ENCODE peak calls at places on chromosomes 7 and 10, in seven cellular contexts. O is PC-9, C is endothelial cell of umbilical vein, Z is keratinocyte, H is lower lobe of right lung, B is heart right ventricle, S is fibroblast of lung. K is an unnamed sample. For H3K4me1, the result is how much of the 10 kb centered on the place peaks cover.

GRCh38 chr10:110346914-110347313 is 42.2 kb upstream of the SMNDC1 start:
- DNase-seq in O (no peak), C (no peak), Z (no peak), H (no peak), B (no peak), S (no peak), K (no peak)

GRCh38 chr10:119364941-119365340 is 157.6 kb downstream of the GRK5 start:
- DNase-seq in O (no peak), C (no peak), Z (no peak), H (no peak), B (no peak), S (peak), K (no peak)

GRCh38 chr7:146129296-146129695 is 12.7 kb downstream of the CNTNAP2 start:
- DNase-seq in O (no peak), C (no peak), Z (no peak), H (no peak), B (no peak), S (no peak), K (no peak)

GRCh38 chr7:12162420-12163113 is 48.5 kb upstream of the TMEM106B start:
- DNase-seq in O (peak), C (peak), Z (no peak), H (no peak), B (no peak), S (peak), K (no peak)

GRCh38 chr7:491292-491957 is 28.2 kb downstream of the PDGFA start:
- DNase-seq in O (no peak), C (no peak), Z (no peak), H (peak), B (no peak), S (no peak), K (no peak)

GRCh38 chr7:106012935-106013439 is 49.9 kb downstream of the CDHR3 start:
- DNase-seq in O (no peak), C (no peak), Z (no peak), H (no peak), B (no peak), S (peak), K (no peak)

GRCh38 chr7:128891110-128891941 is 19.2 kb downstream of the KCP start:
- DNase-seq in O (peak), C (no peak), Z (no peak), H (no peak), B (no peak), S (no peak), K (peak)

GRCh38 chr7:130141161-130141857 is 63.9 kb downstream of the TMEM209 start:
- DNase-seq in O (no peak), C (peak), Z (no peak), H (peak), B (peak), S (peak), K (no peak)

GRCh38 chr10:78354101-78354500 is 320.4 kb downstream of the RPS24 start:
- DNase-seq in O (no peak), C (no peak), Z (no peak), H (no peak), B (no peak), S (no peak), K (no peak)

GRCh38 chr7:27835408-27835807 is 95.4 kb downstream of the TAX1BP1 start:
- DNase-seq in O (no peak), C (peak), Z (no peak), H (no peak), B (no peak), S (no peak), K (no peak)

GRCh38 chr10:53441804-53442203 is 669.2 kb upstream of the MBL2 start:
- DNase-seq in O (no peak), C (no peak), Z (no peak), H (no peak), B (no peak), S (no peak), K (no peak)

GRCh38 chr10:92598321-92598720 is 5.4 kb downstream of the KIF11 start:
- DNase-seq in O (no peak), C (no peak), Z (no peak), H (no peak), B (no peak), S (no peak), K (no peak)

GRCh38 chr10:32940321-32941264 is 17.4 kb downstream of the ITGB1 start:
- DNase-seq in O (no peak), C (no peak), Z (no peak), H (no peak), B (no peak), S (no peak), K (no peak)

GRCh38 chr10:32937824-32938482 is 20.1 kb downstream of the ITGB1 start:
- DNase-seq in O (no peak), C (peak), Z (no peak), H (no peak), B (no peak), S (peak), K (peak)

GRCh38 chr10:32941357-32941756 is 16.7 kb downstream of the ITGB1 start:
- DNase-seq in O (no peak), C (no peak), Z (no peak), H (no peak), B (no peak), S (no peak), K (no peak)

GRCh38 chr10:32938554-32939061 is 19.4 kb downstream of the ITGB1 start:
- DNase-seq in O (no peak), C (no peak), Z (no peak), H (no peak), B (peak), S (no peak), K (peak)

DNA sequence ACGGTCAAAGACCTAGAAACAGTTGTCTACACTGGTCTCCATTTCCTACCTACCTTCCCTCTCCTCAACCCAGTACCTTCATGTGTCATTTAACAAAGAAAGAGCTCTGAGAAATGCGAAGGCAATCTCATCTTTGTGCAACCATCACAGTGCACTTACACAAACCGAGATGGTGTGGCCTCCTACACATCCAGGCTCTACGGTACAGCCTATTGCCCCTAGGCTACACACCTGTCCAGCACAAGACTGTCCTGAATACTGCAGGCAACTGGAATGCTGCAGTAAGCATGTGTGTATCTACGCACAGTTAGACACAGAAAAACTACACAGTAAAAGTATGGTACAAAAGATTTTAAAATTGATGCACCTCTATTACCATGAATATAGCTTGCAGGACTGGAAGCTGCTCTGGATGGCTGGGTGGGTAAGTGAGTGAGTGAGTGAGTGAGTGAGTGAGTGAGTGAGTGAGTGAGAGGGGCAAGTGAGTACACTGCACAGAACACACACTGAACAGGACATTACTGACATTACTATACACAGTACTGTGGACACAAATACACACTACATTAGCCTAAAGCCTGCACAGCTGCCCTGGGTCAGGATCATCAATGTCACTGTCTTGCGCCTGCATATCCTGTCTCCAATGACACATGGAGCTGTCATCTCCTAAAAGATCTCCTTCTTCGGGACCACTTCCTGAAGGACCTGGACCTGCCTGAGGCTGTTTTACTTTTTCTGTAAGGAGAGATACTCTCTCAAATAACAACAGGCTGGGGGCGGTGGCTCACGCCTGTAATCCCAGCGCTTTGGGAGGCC is 18.5 kb downstream of the ITGB1 start:
- DNase-seq in O (no peak), C (no peak), Z (no peak), H (no peak), B (no peak), S (no peak), K (no peak)
- H3K4me1 ChIP-seq in O (under half), C (under half), Z (half or more), H (half or more), B (half or more), S (under half), K (under half)

DNA sequence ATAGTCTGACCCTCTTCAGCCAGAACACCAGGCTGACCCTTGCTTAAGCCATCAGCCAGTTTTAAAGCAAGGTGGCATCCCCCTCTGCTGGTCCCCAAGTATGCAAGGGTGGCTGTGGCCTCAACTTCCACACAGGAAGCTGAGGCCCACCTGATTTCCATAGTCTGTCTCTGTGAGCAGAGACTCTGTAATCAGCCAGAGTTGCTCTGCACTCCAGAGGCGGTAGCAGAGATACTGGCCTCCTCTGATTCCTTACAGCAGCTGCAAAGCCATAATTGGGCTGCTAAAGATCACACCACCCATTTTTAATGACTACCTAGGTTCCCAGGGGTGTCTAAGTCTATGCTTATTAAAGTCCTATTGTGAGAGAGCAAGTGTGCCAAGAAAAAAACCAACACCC is 1.8 kb downstream of the PDAP1 start:
- DNase-seq in O (no peak), C (no peak), Z (no peak), H (no peak), B (no peak), S (no peak), K (no peak)
- H3K4me3 ChIP-seq in O (peak), C (no peak), Z (no peak), H (no peak), B (peak), S (no peak), K (no peak)

GRCh38 chr7:7347045-7347444 is 164.7 kb downstream of the C1GALT1 start:
- DNase-seq in O (no peak), C (no peak), Z (no peak), H (no peak), B (no peak), S (no peak), K (no peak)
- H3K27ac ChIP-seq in O (no peak), C (no peak), Z (no peak), H (no peak), B (no peak), S (no peak), K (no peak)

GRCh38 chr10:127882391-127882790 is 10.3 kb downstream of the CLRN3 start:
- DNase-seq in O (no peak), C (no peak), Z (no peak), H (no peak), B (no peak), S (no peak), K (no peak)

GRCh38 chr10:127883516-127883915 is 9.2 kb downstream of the CLRN3 start:
- DNase-seq in O (no peak), C (no peak), Z (no peak), H (no peak), B (no peak), S (no peak), K (no peak)

GRCh38 chr10:127886371-127887051 is 6.2 kb downstream of the CLRN3 start:
- DNase-seq in O (no peak), C (no peak), Z (no peak), H (no peak), B (no peak), S (no peak), K (peak)

GRCh38 chr10:127882801-127883459 is 9.8 kb downstream of the CLRN3 start:
- DNase-seq in O (peak), C (no peak), Z (no peak), H (no peak), B (no peak), S (no peak), K (peak)

GRCh38 chr10:127884501-127884900 is 8.2 kb downstream of the CLRN3 start:
- DNase-seq in O (no peak), C (no peak), Z (no peak), H (no peak), B (no peak), S (no peak), K (no peak)
- H3K4me1 ChIP-seq in O (under half), C (under half), Z (under half), H (under half), B (under half), S (under half), K (under half)

DNA sequence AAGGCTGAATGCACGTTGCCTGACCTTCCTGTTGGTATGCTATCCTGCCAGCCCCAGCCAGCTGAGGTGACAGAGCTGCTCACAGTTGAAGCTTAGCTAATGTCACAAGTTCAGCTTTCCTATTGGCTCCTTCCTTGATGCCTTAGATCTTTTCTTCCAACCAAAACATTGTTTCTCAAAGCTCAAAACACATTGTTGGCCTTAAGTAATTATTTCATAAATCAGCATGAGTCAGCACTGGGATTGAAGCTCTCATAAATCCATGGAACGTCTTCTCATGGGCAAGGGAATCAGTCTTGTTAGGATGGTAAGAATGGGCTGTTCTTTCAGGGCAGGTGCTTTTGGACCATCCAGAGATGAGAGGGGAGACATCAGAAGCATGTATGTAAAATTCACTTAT is 128.1 kb upstream of the SAMD8 start:
- DNase-seq in O (no peak), C (no peak), Z (no peak), H (no peak), B (no peak), S (no peak), K (no peak)
- H3K4me3 ChIP-seq in O (no peak), C (no peak), Z (no peak), H (no peak), B (no peak), S (no peak), K (no peak)

GRCh38 chr10:123781956-123782500 is 109.6 kb downstream of the CPXM2 start:
- DNase-seq in O (peak), C (no peak), Z (no peak), H (no peak), B (no peak), S (no peak), K (no peak)

GRCh38 chr10:123778719-123779118 is 112.6 kb downstream of the GPR26 start:
- DNase-seq in O (no peak), C (no peak), Z (no peak), H (no peak), B (no peak), S (no peak), K (no peak)

GRCh38 chr10:123774075-123774742 is 108.1 kb downstream of the GPR26 start:
- DNase-seq in O (no peak), C (no peak), Z (no peak), H (no peak), B (no peak), S (no peak), K (no peak)

GRCh38 chr10:123781324-123781900 is 110.2 kb downstream of the CPXM2 start:
- DNase-seq in O (no peak), C (no peak), Z (no peak), H (no peak), B (no peak), S (no peak), K (no peak)

DNA sequence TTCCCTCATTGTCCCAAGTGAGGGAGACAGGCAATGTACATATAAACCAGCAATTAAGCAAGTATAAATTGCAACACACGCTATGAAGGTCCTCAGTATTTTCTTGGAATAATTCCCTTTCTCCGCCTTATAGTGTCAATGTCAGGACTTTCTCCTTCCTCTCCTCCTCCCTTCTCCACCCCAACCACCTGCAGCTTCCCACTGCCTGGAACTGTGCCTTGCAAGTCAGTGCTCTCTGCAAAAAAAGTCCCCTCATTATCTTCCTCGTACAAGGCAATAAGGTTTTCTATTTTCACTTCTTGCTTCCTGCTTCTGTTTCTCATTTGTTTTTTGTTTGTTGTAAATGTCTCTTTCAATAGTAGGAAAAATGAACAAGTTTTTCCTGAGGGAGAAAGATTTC is 111.7 kb downstream of the GPR26 start:
- DNase-seq in O (no peak), C (no peak), Z (no peak), H (no peak), B (no peak), S (no peak), K (peak)
- H3K27ac ChIP-seq in O (no peak), C (no peak), Z (no peak), H (no peak), B (no peak), S (no peak), K (no peak)

GRCh38 chr10:76428541-76429330 is 997.3 kb downstream of the LRMDA start:
- DNase-seq in O (peak), C (peak), Z (no peak), H (no peak), B (no peak), S (peak), K (no peak)
- H3K4me1 ChIP-seq in O (under half), C (under half), Z (under half), H (under half), B (half or more), S (under half), K (under half)

K was measured in small intestine.